ENCODE peak calls at places on chromosome 2, in four cellular contexts. One of them, this sample, is unnamed.

GRCh38 chr2:152255918-152256317 is 79.1 kb upstream of the FMNL2 start:
- DNase-seq in A549: no peak
- DNase-seq in pancreas: no peak
- DNase-seq in mesendoderm: no peak
- DNase-seq in this sample: no peak

GRCh38 chr2:102618452-102619413 is 620 bp upstream of the SLC9A2 start:
- DNase-seq in mesendoderm: peak
- DNase-seq in A549: peak
- DNase-seq in pancreas: peak
- DNase-seq in this sample: peak

GRCh38 chr2:42809131-42809875 is 16.9 kb upstream of the HAAO start:
- DNase-seq in mesendoderm: peak
- DNase-seq in A549: no peak
- DNase-seq in pancreas: peak
- DNase-seq in this sample: no peak

GRCh38 chr2:48694143-48694542 is 61.4 kb downstream of the LHCGR start:
- DNase-seq in pancreas: no peak
- DNase-seq in mesendoderm: peak
- DNase-seq in A549: no peak
- DNase-seq in this sample: peak

GRCh38 chr2:50840346-50841124 is 191.4 kb downstream of the NRXN1 start:
- DNase-seq in pancreas: no peak
- DNase-seq in mesendoderm: no peak
- DNase-seq in A549: no peak
- DNase-seq in this sample: no peak

GRCh38 chr2:105972226-105972625 is 221.9 kb downstream of the UXS1 start:
- DNase-seq in mesendoderm: no peak
- DNase-seq in A549: no peak
- DNase-seq in pancreas: no peak
- DNase-seq in this sample: no peak

GRCh38 chr2:30757737-30758136 is 49.5 kb downstream of the CAPN13 start:
- DNase-seq in pancreas: no peak
- DNase-seq in A549: no peak
- DNase-seq in mesendoderm: no peak
- DNase-seq in this sample: no peak

GRCh38 chr2:16626497-16626896 is 39.1 kb downstream of the CYRIA start:
- DNase-seq in mesendoderm: no peak
- DNase-seq in pancreas: no peak
- DNase-seq in A549: no peak
- DNase-seq in this sample: no peak

GRCh38 chr2:208608436-208608835 is 201.8 kb downstream of the PTH2R start:
- DNase-seq in mesendoderm: no peak
- DNase-seq in A549: no peak
- DNase-seq in pancreas: no peak
- DNase-seq in this sample: no peak

GRCh38 chr2:135257383-135258090 is 205.4 kb downstream of the RAB3GAP1 start:
- DNase-seq in A549: no peak
- DNase-seq in pancreas: no peak
- DNase-seq in mesendoderm: no peak
- DNase-seq in this sample: no peak

GRCh38 chr2:186683341-186683740 is 10.5 kb upstream of the FAM171B start:
- DNase-seq in A549: no peak
- DNase-seq in mesendoderm: no peak
- DNase-seq in pancreas: no peak
- DNase-seq in this sample: no peak
- H3K4me3 ChIP-seq in A549: no peak
- H3K4me3 ChIP-seq in mesendoderm: no peak
- H3K4me3 ChIP-seq in pancreas: no peak
- H3K4me3 ChIP-seq in this sample: no peak

DNA sequence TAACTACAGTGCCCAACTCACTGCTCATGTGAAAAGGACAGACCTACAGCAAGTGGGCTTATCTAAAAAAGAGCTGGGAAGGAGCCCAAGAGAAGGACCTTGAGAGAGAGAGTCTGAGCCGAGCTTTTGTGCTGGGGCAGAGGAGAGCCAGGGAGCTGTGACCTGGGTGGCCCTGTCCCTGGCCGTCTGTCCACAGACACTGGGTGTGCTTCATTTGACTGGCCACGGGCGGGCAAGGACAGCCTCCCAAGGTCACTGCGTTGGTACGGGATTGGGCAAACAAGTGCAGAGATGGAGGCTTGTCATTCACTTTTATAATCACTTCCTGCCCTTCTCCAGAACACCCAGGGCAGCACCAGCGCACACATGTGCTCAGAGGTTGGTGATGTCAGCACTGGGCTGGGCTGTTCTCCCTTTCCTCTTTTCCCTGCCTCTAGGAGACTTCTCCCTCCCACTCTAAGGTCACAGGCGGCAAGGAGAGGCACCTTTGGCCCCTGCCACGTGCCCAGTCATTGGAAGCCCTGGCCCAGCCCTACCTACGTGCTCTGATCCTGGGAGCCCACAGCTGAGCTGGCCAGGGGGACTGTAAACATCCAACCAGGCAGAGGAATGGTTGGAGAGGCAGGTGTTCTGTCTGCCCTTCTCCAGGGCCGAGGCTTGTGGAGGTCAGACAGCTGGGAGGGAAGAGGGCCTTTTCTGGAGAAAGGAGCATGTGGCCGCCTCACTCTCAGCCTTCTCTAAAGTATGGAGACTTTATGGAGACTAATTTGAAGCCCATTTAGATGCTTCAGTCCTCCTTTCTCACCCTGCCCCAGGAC is 6.4 kb upstream of the PSD4 start:
- DNase-seq in pancreas: peak
- DNase-seq in mesendoderm: no peak
- DNase-seq in A549: no peak
- DNase-seq in this sample: no peak
- H3K4me3 ChIP-seq in pancreas: peak
- H3K4me3 ChIP-seq in mesendoderm: no peak
- H3K4me3 ChIP-seq in A549: no peak
- H3K4me3 ChIP-seq in this sample: no peak

DNA sequence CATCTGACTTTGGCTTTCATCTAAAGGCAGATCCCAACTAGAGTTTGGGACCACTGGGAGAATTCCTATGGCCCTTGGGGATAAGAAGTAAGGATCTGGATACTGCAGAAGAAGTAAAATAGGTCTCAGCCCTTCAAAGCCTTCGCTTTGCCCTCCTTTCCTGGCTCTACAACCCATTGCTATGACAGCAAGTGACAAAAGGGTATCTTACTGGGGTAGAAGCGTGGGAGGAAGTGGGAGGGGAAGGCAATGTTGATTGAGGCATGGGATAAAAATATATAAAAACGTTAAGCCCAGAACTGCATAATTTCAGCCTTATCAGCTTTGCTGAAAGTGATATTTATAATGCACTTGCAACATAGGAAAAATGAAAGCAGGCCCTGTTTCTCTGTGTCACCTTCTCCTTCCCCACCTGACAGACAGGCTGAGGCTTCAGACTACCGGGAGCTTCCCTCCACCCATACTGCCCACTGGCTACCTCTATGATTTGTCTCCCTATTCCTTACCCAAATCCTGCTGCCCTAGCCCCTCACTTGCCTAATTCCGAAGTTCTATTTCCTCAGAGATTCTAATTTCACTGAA is 14.9 kb upstream of the SOS1 start:
- DNase-seq in mesendoderm: no peak
- DNase-seq in pancreas: no peak
- DNase-seq in A549: no peak
- DNase-seq in this sample: no peak
- H3K4me3 ChIP-seq in mesendoderm: no peak
- H3K4me3 ChIP-seq in pancreas: no peak
- H3K4me3 ChIP-seq in A549: no peak
- H3K4me3 ChIP-seq in this sample: no peak

GRCh38 chr2:233421091-233421816 is 67.0 kb downstream of the DGKD start:
- DNase-seq in pancreas: no peak
- DNase-seq in A549: no peak
- DNase-seq in mesendoderm: no peak
- DNase-seq in this sample: no peak
- H3K4me3 ChIP-seq in pancreas: no peak
- H3K4me3 ChIP-seq in A549: peak
- H3K4me3 ChIP-seq in mesendoderm: no peak
- H3K4me3 ChIP-seq in this sample: no peak

This sample was measured in Caco-2.